ENCODE peak calls at places on chromosomes 2 and 18, in ten cellular contexts. F, B, O, U, D, I, W, R, L and H are unnamed samples.

GRCh38 chr2:159133795-159134194 is 152.7 kb downstream of the WDSUB1 start:
- DNase-seq in F (no peak), B (no peak), O (no peak), U (no peak), D (no peak), I (no peak), W (no peak), R (peak), L (peak), H (no peak)

GRCh38 chr2:230658877-230659652 is 53.6 kb upstream of the CAB39 start:
- DNase-seq in F (no peak), B (no peak), O (no peak), U (no peak), D (no peak), I (no peak), W (no peak), R (no peak), L (no peak), H (no peak)

GRCh38 chr2:240200230-240201051 is 60.0 kb upstream of the OTOS start:
- DNase-seq in F (peak), B (peak), O (no peak), U (peak), D (no peak), I (no peak), W (no peak), R (no peak), L (peak), H (no peak)

GRCh38 chr2:9240745-9241144 is 34.1 kb downstream of the ASAP2 start:
- DNase-seq in F (no peak), B (no peak), O (no peak), U (no peak), D (no peak), I (no peak), W (no peak), R (no peak), L (no peak), H (no peak)

GRCh38 chr2:77016964-77017363 is 505.2 kb downstream of the LRRTM4 start:
- DNase-seq in F (no peak), B (no peak), O (no peak), U (no peak), D (no peak), I (no peak), W (no peak), R (no peak), L (no peak), H (no peak)

GRCh38 chr2:16477648-16478047 is 188.0 kb downstream of the CYRIA start:
- DNase-seq in F (no peak), B (no peak), O (no peak), U (no peak), D (no peak), I (no peak), W (no peak), R (no peak), L (no peak), H (no peak)

GRCh38 chr18:37253424-37254255 is 312.0 kb downstream of the CELF4 start:
- DNase-seq in F (no peak), B (no peak), O (no peak), U (peak), D (no peak), I (no peak), W (peak), R (no peak), L (no peak), H (peak)

GRCh38 chr2:42107249-42108042 is 59.6 kb downstream of the PKDCC start:
- DNase-seq in F (no peak), B (no peak), O (no peak), U (no peak), D (no peak), I (no peak), W (no peak), R (no peak), L (no peak), H (no peak)

GRCh38 chr2:8310557-8311455 is 371.1 kb upstream of the ID2 start:
- DNase-seq in F (no peak), B (no peak), O (peak), U (no peak), D (no peak), I (no peak), W (no peak), R (no peak), L (no peak), H (no peak)

GRCh38 chr2:28802975-28803429 is 7.6 kb upstream of the SPDYA start:
- DNase-seq in F (no peak), B (no peak), O (no peak), U (no peak), D (peak), I (peak), W (no peak), R (peak), L (peak), H (no peak)

GRCh38 chr2:240178564-240178963 is 38.1 kb upstream of the OTOS start:
- DNase-seq in F (no peak), B (peak), O (no peak), U (peak), D (no peak), I (no peak), W (no peak), R (no peak), L (no peak), H (no peak)

GRCh38 chr2:25707927-25708326 is 34.5 kb upstream of the DTNB start:
- DNase-seq in F (no peak), B (no peak), O (no peak), U (no peak), D (no peak), I (peak), W (no peak), R (no peak), L (no peak), H (no peak)

GRCh38 chr18:31156831-31157763 is 5.6 kb downstream of the DSC1 start:
- DNase-seq in F (no peak), B (no peak), O (no peak), U (no peak), D (no peak), I (peak), W (no peak), R (no peak), L (peak), H (peak)

GRCh38 chr2:26491563-26492167 is 13.7 kb upstream of the OTOF start:
- DNase-seq in F (no peak), B (no peak), O (no peak), U (no peak), D (no peak), I (no peak), W (no peak), R (peak), L (peak), H (no peak)

GRCh38 chr2:222653280-222653679 is 2.6 kb downstream of the FARSB start:
- DNase-seq in F (no peak), B (no peak), O (no peak), U (no peak), D (no peak), I (no peak), W (no peak), R (no peak), L (no peak), H (no peak)

GRCh38 chr18:8238507-8238906 is 370.7 kb upstream of the RAB12 start:
- DNase-seq in F (no peak), B (no peak), O (no peak), U (no peak), D (no peak), I (no peak), W (no peak), R (no peak), L (peak), H (no peak)

GRCh38 chr2:238875161-238875530 is 27.3 kb downstream of the TWIST2 start:
- DNase-seq in F (no peak), B (peak), O (no peak), U (no peak), D (no peak), I (no peak), W (no peak), R (peak), L (peak), H (no peak)

GRCh38 chr2:171957061-171957460 is 34.8 kb downstream of the HAT1 start:
- DNase-seq in F (no peak), B (no peak), O (no peak), U (no peak), D (peak), I (no peak), W (no peak), R (peak), L (peak), H (no peak)

GRCh38 chr2:30315391-30316055 is 84.2 kb downstream of the LBH start:
- DNase-seq in F (no peak), B (no peak), O (no peak), U (no peak), D (no peak), I (no peak), W (no peak), R (no peak), L (no peak), H (no peak)

GRCh38 chr2:80971-81736 is 34.8 kb upstream of the FAM110C start:
- DNase-seq in F (no peak), B (no peak), O (no peak), U (no peak), D (no peak), I (no peak), W (no peak), R (no peak), L (no peak), H (no peak)

GRCh38 chr2:109663721-109664120 is 49.6 kb downstream of the SOWAHC start:
- DNase-seq in F (no peak), B (peak), O (no peak), U (no peak), D (no peak), I (no peak), W (no peak), R (peak), L (peak), H (no peak)

DNA sequence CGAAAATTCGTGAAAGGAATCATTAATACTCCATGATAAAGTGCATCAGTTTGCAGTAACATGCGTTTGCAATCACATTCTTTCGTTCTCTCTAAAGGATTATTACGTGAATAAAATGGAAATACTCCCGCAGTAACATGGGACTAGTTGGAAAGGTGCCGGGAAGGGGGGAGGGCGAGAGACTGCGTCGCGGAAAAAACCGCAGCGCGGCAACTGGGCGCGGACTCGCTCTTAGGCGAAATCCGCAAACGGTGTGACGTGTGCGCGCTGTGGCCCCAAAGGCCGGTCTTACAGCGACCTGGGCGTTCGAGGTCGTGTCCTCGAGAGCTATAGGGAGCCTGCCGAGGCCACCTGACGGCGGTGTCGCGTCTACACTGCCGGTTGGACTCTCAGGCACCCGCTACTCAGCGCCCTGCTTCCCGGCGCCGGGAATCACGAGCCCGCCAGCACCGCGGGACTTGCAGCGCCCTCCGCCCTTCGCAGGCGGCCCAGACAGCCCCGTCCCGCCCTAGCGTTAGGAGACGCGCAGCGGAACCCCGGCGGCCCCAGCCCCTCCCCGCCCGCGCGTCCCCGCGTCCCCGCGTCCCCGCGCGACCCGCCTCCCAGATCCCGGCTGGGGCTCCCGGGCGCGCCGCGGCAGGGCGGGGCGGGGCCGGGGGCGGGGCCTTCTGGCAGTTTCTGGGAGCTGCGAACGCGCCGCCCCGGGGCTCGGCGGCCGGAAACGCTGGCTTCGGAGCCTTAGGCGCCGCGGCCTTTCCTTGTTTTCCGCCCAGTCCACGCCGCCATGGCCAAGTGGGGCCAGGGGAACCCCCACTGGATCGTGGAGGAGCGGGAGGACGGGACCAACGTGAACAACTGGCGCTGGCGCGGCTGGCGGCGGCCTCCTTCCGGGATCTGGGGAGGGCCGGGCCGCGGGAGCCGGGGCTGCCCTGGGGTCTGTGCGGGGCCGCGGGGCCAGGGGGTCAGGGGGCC is 15.1 kb downstream of the C2orf74 start:
- DNase-seq in F (peak), B (peak), O (peak), U (peak), D (peak), I (peak), W (peak), R (peak), L (peak), H (peak)
- TF ChIP-seq CTCF in F (no peak), B (no peak), O (no peak), U (peak), D (peak), I (no peak), W (peak), R (no peak), L (no peak), H (no peak)

DNA sequence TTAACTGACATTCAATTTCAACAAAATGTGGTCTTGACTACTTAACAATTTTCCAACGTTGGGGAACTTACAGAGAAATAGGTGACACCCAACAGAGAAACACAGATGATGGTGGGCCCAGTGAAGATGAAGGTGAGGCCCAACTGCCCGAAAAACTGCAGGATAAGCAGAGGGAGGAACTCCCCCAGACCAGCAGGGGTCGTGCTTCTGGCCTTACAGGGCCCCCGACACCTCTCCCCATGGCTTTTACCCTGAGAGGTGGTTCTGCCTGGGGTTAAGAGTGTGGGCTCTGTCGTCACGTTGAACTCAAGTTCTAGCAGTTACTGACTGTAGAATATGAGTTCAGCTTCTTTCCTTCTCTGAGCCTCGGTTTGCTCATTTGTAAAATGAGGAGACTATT is 119.5 kb upstream of the SMIM21 start:
- DNase-seq in F (no peak), B (no peak), O (no peak), U (no peak), D (peak), I (no peak), W (no peak), R (no peak), L (no peak), H (no peak)
- TF ChIP-seq CTCF in F (no peak), B (no peak), O (no peak), U (peak), D (no peak), I (no peak), W (no peak), R (no peak), L (no peak), H (no peak)

DNA sequence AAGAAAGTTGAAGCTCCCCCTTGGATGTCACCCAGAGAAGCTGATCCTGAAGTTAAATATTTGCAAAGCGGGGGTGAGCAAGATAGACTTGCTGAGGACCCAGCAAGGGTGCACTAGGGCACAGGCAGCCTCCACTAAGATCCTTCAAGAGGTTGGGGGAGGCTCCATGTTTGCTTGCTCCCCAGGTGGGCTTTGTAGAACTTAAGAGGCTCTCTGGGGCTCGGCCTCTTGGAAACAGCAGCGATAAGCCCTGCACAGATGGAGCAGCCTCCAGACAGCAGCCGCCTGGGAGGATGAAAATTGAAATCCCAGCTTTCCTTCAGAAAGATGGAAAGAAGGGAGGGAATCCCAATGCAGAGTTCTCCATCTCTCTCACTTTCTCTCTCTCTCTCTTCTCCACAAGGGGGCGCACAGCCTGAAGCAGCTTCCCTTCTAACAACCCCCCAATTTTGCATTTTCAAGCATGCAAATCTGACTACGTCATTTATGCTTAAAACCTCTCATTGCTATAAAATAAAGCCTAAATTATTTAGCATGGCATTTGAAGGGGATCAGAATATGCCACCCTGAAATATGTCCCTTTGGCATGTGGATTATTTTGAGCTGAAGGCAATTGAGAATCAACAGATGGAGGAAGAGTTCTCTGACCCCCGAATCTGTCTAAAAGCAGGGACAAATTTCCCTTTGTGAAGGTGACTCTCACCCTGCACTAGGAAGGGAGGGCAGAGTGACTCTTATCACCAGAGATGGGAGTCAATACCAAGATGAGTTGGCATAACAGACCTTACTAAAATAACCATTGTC is 185.7 kb upstream of the KLHL29 start:
- DNase-seq in F (no peak), B (no peak), O (no peak), U (peak), D (peak), I (no peak), W (peak), R (peak), L (peak), H (peak)
- TF ChIP-seq CTCF in F (no peak), B (no peak), O (no peak), U (peak), D (peak), I (peak), W (peak), R (peak), L (peak), H (peak)

GRCh38 chr2:177147834-177148233 is 64.8 kb upstream of the HNRNPA3 start:
- DNase-seq in F (no peak), B (no peak), O (no peak), U (peak), D (no peak), I (no peak), W (no peak), R (no peak), L (no peak), H (no peak)

GRCh38 chr2:177147093-177147694 is 65.4 kb upstream of the HNRNPA3 start:
- DNase-seq in F (no peak), B (no peak), O (no peak), U (no peak), D (peak), I (peak), W (no peak), R (peak), L (peak), H (no peak)

GRCh38 chr2:177148477-177149154 is 64.0 kb upstream of the HNRNPA3 start:
- DNase-seq in F (peak), B (peak), O (peak), U (peak), D (peak), I (peak), W (peak), R (peak), L (peak), H (peak)

GRCh38 chr2:177153805-177154204 is 58.8 kb upstream of the HNRNPA3 start:
- DNase-seq in F (no peak), B (no peak), O (no peak), U (no peak), D (no peak), I (no peak), W (no peak), R (no peak), L (no peak), H (no peak)

DNA sequence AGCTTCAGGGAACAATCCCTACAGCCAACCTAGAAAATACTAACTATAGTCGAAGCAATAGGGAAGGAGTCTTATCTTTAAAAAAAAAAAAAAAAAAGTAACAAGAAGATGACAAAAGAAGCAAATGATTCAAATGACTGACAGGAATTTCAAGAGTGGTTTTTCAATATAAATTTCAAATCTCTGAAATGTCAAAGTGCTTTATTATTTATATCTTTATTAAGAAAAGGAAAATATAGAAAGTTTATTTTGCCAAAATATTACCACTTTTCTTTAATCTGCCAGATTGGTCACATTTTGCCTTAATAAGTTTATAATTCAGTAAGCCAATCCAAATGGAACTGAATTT is 63.5 kb upstream of the HNRNPA3 start:
- DNase-seq in F (no peak), B (no peak), O (no peak), U (no peak), D (no peak), I (no peak), W (no peak), R (no peak), L (no peak), H (no peak)
- TF ChIP-seq CTCF in F (no peak), B (no peak), O (peak), U (no peak), D (no peak), I (peak), W (no peak), R (no peak), L (no peak), H (peak)

GRCh38 chr18:48924621-48925601 is 25.9 kb downstream of the SMAD7 start:
- DNase-seq in F (no peak), B (no peak), O (no peak), U (no peak), D (no peak), I (no peak), W (no peak), R (no peak), L (peak), H (no peak)
- TF ChIP-seq CTCF in F (no peak), B (no peak), O (no peak), U (no peak), D (no peak), I (no peak), W (no peak), R (peak), L (no peak), H (no peak)

GRCh38 chr2:149487189-149487588 is 100.4 kb downstream of the MMADHC start:
- DNase-seq in F (no peak), B (no peak), O (no peak), U (no peak), D (no peak), I (no peak), W (no peak), R (no peak), L (no peak), H (no peak)
- TF ChIP-seq CTCF in F (no peak), B (no peak), O (no peak), U (no peak), D (peak), I (no peak), W (no peak), R (no peak), L (peak), H (no peak)

GRCh38 chr18:46554406-46554805 is 102.6 kb downstream of the LOXHD1 start:
- DNase-seq in F (no peak), B (no peak), O (no peak), U (no peak), D (no peak), I (no peak), W (no peak), R (no peak), L (no peak), H (no peak)

GRCh38 chr18:46555213-46555612 is 101.8 kb downstream of the LOXHD1 start:
- DNase-seq in F (no peak), B (no peak), O (no peak), U (no peak), D (no peak), I (no peak), W (peak), R (no peak), L (no peak), H (no peak)

GRCh38 chr18:46559296-46559695 is 97.7 kb downstream of the LOXHD1 start:
- DNase-seq in F (no peak), B (no peak), O (no peak), U (no peak), D (no peak), I (no peak), W (no peak), R (no peak), L (no peak), H (no peak)

GRCh38 chr18:46556590-46557206 is 100.3 kb downstream of the LOXHD1 start:
- DNase-seq in F (no peak), B (no peak), O (no peak), U (no peak), D (no peak), I (no peak), W (no peak), R (no peak), L (no peak), H (no peak)

GRCh38 chr18:46555724-46556123 is 101.3 kb downstream of the LOXHD1 start:
- DNase-seq in F (no peak), B (no peak), O (no peak), U (peak), D (peak), I (no peak), W (peak), R (no peak), L (peak), H (peak)
- TF ChIP-seq CTCF in F (no peak), B (no peak), O (no peak), U (peak), D (peak), I (peak), W (peak), R (peak), L (peak), H (peak)

DNA sequence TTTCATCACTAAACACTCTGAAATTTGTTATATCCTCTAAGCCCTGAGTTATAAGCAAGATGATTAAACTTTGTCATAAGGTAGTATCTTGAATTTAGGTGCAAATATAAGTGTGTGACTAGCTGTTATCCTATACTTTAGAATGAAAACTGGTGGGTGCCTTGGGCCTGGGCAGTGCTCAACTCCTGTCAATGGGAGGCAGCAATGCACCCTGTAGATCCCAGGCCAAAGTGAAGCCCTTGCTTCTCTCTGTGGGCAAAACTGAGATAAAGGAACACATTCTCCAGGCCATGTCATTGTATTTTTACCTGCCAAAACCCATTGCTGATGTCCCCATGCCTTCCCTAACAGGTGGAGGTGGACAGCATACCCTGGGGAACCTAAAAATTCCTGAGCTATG is 525.2 kb downstream of the TNS1 start:
- DNase-seq in F (no peak), B (no peak), O (no peak), U (no peak), D (no peak), I (no peak), W (no peak), R (no peak), L (no peak), H (no peak)
- TF ChIP-seq CTCF in F (no peak), B (no peak), O (no peak), U (peak), D (no peak), I (no peak), W (no peak), R (no peak), L (no peak), H (no peak)